ENCODE peak calls at places on chromosomes 4 and X, in seven cellular contexts. R, O, H, W, F, Z and N are unnamed samples.

GRCh38 chrX:108312938-108313337 is 125.3 kb downstream of the COL4A6 start:
- DNase-seq in R (no peak), O (peak), H (no peak), W (no peak), F (peak), Z (no peak), N (peak)

GRCh38 chr4:174316546-174316945 is 32.8 kb downstream of the CEP44 start:
- DNase-seq in R (no peak), O (no peak), H (no peak), W (no peak), F (no peak), Z (no peak), N (no peak)

GRCh38 chrX:30144971-30145731 is 70.2 kb upstream of the MAGEB2 start:
- DNase-seq in R (no peak), O (no peak), H (no peak), W (no peak), F (no peak), Z (no peak), N (no peak)

GRCh38 chr4:108834787-108835384 is 72.0 kb upstream of the ETNPPL start:
- DNase-seq in R (no peak), O (no peak), H (peak), W (no peak), F (peak), Z (no peak), N (no peak)

GRCh38 chr4:143282170-143282760 is 54.4 kb upstream of the GAB1 start:
- DNase-seq in R (no peak), O (no peak), H (peak), W (no peak), F (no peak), Z (no peak), N (no peak)

GRCh38 chrX:71958281-71958675 is 47.6 kb downstream of the NHSL2 start:
- DNase-seq in R (no peak), O (no peak), H (no peak), W (no peak), F (peak), Z (no peak), N (no peak)

GRCh38 chrX:23134171-23134570 is 134.4 kb downstream of the DDX53 start:
- DNase-seq in R (no peak), O (no peak), H (no peak), W (no peak), F (no peak), Z (no peak), N (no peak)

GRCh38 chr4:7189475-7190277 is 2.7 kb upstream of the SORCS2 start:
- DNase-seq in R (peak), O (no peak), H (no peak), W (no peak), F (no peak), Z (no peak), N (no peak)

GRCh38 chrX:10453945-10454344 is 166.4 kb downstream of the MID1 start:
- DNase-seq in R (no peak), O (no peak), H (no peak), W (no peak), F (no peak), Z (no peak), N (no peak)

GRCh38 chrX:10450229-10450958 is 170.0 kb downstream of the MID1 start:
- DNase-seq in R (no peak), O (no peak), H (no peak), W (no peak), F (no peak), Z (no peak), N (no peak)

GRCh38 chrX:10447577-10448214 is 172.7 kb downstream of the MID1 start:
- DNase-seq in R (no peak), O (peak), H (no peak), W (no peak), F (no peak), Z (no peak), N (no peak)

DNA sequence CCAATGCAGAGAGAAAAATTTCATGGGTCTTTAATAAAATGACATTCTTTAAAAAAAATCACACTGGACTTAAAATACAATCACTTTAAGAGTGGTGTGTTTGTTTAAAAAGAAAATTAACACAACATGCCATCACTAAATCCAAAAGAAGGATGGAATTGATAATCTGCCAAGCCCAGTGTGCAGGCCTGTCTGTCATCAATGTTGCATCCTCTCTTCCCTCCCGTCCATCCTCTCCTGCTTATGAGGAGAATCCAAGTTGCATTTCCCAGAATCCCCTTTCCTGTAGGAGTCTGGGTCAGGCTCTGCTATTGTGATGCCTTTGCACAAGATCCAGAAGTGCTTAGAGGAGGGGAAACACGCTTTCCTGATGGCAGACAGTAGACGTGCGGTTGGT is 169.4 kb downstream of the MID1 start:
- DNase-seq in R (no peak), O (no peak), H (no peak), W (no peak), F (no peak), Z (no peak), N (no peak)
- H3K27ac ChIP-seq in R (no peak), O (no peak), H (peak), W (no peak), F (no peak), Z (peak), N (no peak)

GRCh38 chrX:15903186-15903681 is 48.6 kb upstream of the AP1S2 start:
- DNase-seq in R (no peak), O (no peak), H (no peak), W (no peak), F (no peak), Z (no peak), N (no peak)
- TF ChIP-seq POLR2AphosphoS5 in R (no peak), O (no peak), H (no peak), W (no peak), F (no peak), Z (no peak), N (no peak)

DNA sequence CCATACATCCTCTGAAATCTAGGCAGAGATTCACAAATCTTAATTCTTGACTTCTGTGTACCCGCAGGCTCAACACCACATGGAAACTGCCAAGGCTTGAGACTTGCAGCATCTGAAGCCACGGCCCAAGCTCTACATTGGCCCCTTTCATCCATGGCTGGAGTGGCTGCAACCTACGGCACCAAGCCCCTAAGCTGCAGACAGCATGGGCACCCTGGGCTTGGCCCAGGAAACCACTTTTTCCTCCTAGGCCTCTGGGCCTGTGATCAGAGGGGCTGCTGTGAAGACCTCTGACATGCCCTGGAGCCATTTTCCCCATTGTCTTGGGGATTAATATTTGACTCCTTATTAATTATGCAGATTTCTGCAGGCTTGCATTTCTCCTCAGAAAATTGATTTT is 457.9 kb downstream of the GRIA2 start:
- DNase-seq in R (no peak), O (no peak), H (no peak), W (no peak), F (no peak), Z (no peak), N (no peak)
- H3K27ac ChIP-seq in R (no peak), O (no peak), H (no peak), W (no peak), F (no peak), Z (no peak), N (no peak)

GRCh38 chrX:110667706-110668105 is 127.9 kb downstream of the CHRDL1 start:
- DNase-seq in R (no peak), O (no peak), H (no peak), W (no peak), F (peak), Z (no peak), N (no peak)
- TF ChIP-seq POLR2AphosphoS5 in R (no peak), O (no peak), H (no peak), W (no peak), F (no peak), Z (no peak), N (no peak)

DNA sequence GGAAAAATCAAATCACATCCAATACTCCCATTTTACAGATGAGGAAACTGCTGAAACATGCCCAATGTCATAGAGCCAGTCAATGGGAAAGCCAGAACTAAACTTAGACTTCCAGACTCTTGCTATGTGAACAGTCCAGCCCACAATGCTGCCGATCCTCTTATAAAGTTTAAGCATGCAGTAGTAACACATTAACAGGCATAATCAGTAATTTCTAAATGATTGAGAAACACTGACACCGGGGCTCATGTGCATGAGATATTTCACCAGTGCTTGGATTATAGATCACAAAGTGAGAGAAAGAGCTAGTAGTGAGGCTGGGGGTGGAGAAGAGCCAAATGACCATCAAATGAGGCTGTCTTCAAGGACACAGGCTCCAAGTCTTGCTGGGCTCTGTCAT is 2.5 kb downstream of the BDH2 start:
- DNase-seq in R (no peak), O (no peak), H (no peak), W (no peak), F (no peak), Z (no peak), N (no peak)
- H3K27ac ChIP-seq in R (no peak), O (no peak), H (no peak), W (no peak), F (no peak), Z (no peak), N (no peak)

DNA sequence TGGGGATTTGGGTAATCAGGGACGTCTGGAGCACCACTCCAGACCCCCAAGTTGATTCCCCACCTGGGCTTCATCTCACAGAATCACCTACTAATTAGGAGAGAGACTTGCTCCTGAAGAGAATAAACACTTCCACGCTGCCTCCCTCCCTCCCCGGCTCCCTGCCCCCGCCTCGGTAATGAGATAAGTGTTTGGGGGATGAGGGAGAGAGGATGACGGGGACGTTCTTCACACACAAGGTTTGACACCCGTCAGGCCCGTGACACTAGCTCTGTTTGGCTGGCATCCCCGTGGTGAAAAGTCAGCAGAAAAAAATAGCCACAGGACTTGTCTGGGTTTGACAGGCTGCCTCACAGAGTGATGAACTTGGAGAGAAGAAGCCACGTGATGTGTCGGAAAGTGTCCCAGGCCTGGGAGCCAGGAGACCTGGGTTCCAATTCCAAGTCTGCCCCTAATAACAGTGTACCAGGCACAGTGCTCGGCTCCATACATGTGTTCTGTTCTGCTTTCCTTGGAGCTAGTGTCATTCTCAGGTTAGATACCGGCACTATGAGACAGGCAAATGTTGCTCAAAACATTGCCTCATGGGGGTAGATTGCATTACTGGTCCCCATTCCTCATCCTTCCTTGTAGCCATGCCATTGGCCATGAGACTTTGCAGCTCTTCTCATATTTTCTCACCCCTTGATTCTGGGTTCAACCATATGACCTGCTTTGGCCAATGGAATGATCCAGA is 578.0 kb downstream of the BCOR start:
- DNase-seq in R (no peak), O (no peak), H (no peak), W (no peak), F (no peak), Z (no peak), N (no peak)
- TF ChIP-seq POLR2AphosphoS5 in R (no peak), O (no peak), H (no peak), W (no peak), F (no peak), Z (no peak), N (no peak)

GRCh38 chr4:185838514-185839203 is 26.7 kb upstream of the SORBS2 start:
- DNase-seq in R (no peak), O (no peak), H (no peak), W (no peak), F (no peak), Z (no peak), N (no peak)
- H3K27ac ChIP-seq in R (peak), O (peak), H (peak), W (no peak), F (peak), Z (peak), N (peak)

GRCh38 chrX:139194571-139195280 is 335.8 kb upstream of the F9 start:
- DNase-seq in R (no peak), O (peak), H (no peak), W (peak), F (peak), Z (peak), N (peak)
- TF ChIP-seq POLR2AphosphoS5 in R (no peak), O (no peak), H (no peak), W (no peak), F (no peak), Z (no peak), N (no peak)

DNA sequence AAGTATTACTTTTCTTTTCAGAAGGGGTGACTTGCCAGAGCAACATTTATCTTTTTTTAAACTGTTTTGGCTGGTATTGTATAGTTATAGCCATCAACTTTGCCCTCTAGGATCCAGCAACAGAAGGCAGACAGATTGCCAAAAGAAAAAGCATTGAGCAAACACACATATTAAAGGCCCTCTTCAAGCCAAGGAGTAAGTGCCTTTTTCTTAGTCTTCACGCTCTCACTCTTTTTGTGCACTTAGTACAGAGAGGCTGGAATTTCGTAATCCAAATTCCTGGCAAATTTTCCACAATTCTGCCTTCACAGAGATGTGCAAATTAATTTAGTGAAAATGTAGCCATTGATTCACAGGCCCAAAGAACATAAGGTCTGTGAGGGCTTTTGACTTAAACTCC is 253.1 kb upstream of the EDA2R start:
- DNase-seq in R (no peak), O (no peak), H (no peak), W (no peak), F (no peak), Z (no peak), N (no peak)
- H3K27ac ChIP-seq in R (no peak), O (no peak), H (no peak), W (no peak), F (no peak), Z (no peak), N (no peak)

GRCh38 chr4:140031706-140032105 is 122.3 kb downstream of the MAML3 start:
- DNase-seq in R (no peak), O (no peak), H (no peak), W (no peak), F (no peak), Z (no peak), N (no peak)

GRCh38 chr4:140042634-140043033 is 111.3 kb downstream of the MAML3 start:
- DNase-seq in R (no peak), O (no peak), H (no peak), W (no peak), F (no peak), Z (no peak), N (no peak)

GRCh38 chr4:140038031-140038533 is 115.9 kb downstream of the MAML3 start:
- DNase-seq in R (no peak), O (no peak), H (no peak), W (no peak), F (no peak), Z (no peak), N (no peak)

GRCh38 chr4:140037353-140038030 is 116.5 kb downstream of the MAML3 start:
- DNase-seq in R (no peak), O (no peak), H (no peak), W (no peak), F (no peak), Z (no peak), N (no peak)
- TF ChIP-seq POLR2AphosphoS5 in R (no peak), O (no peak), H (peak), W (no peak), F (no peak), Z (no peak), N (peak)